ENCODE peak calls at places on chromosomes 13 and 19, in four cellular contexts. C, G, V and K are unnamed samples.

GRCh38 chr19:2041436-2041685 is 9.7 kb downstream of the MKNK2 start:
- DNase-seq in V (no peak), C (no peak), G (no peak), K (no peak)

GRCh38 chr19:47973529-47973928 is 18.4 kb downstream of the BSPH1 start:
- DNase-seq in C (no peak), G (no peak), V (no peak), K (no peak)

GRCh38 chr13:34011552-34012085 is 193.7 kb downstream of the RFC3 start:
- DNase-seq in G (no peak), V (no peak), C (no peak), K (no peak)

GRCh38 chr13:36919833-36920611 is at the start of gene SMAD9:
- DNase-seq in V (peak), G (peak), C (peak), K (peak)

GRCh38 chr13:50576156-50576555 is 267.3 kb downstream of the DLEU7 start:
- DNase-seq in C (no peak), V (no peak), G (peak), K (no peak)

GRCh38 chr13:38685974-38686571 is 804 bp upstream of the FREM2 start:
- DNase-seq in G (no peak), V (peak), C (peak), K (peak)

GRCh38 chr19:55197531-55197930 is 11.8 kb downstream of the PTPRH start:
- DNase-seq in C (no peak), V (no peak), G (no peak), K (no peak)

GRCh38 chr13:35927554-35927953 is 203.6 kb downstream of the DCLK1 start:
- DNase-seq in G (peak), V (no peak), C (no peak), K (no peak)

GRCh38 chr19:12791345-12792047 is at the start of gene JUNB:
- DNase-seq in V (peak), G (peak), C (peak), K (peak)

GRCh38 chr19:35088514-35088913 is 27.1 kb upstream of the FXYD3 start:
- DNase-seq in C (no peak), V (no peak), G (peak), K (no peak)

GRCh38 chr19:34994643-34995471 is 5.3 kb upstream of the GRAMD1A start:
- DNase-seq in C (no peak), V (no peak), G (no peak), K (no peak)